ENCODE peak calls at places on chromosomes 6 and 20, in seven cellular contexts. L is tibial nerve, E is prostate gland, P is stomach, N is A549, D is HepG2, Y is uterus. W is an unnamed sample.

GRCh38 chr6:11397622-11398450 is 139.7 kb upstream of the TMEM170B start:
- DNase-seq in E (no peak), D (no peak), Y (no peak), N (no peak), P (no peak), L (no peak), W (no peak)

GRCh38 chr20:11496382-11496781 is 421.3 kb upstream of the BTBD3 start:
- DNase-seq in E (no peak), N (no peak), L (no peak), Y (no peak), P (no peak), D (no peak), W (no peak)

GRCh38 chr6:111989743-111990142 is 64.2 kb upstream of the CCN6 start:
- DNase-seq in D (no peak), E (no peak), N (no peak), L (no peak), P (no peak), Y (no peak), W (no peak)

GRCh38 chr6:163955752-163956151 is 541.2 kb downstream of the QKI start:
- DNase-seq in E (no peak), L (no peak), N (no peak), P (no peak), D (no peak), Y (no peak), W (no peak)

GRCh38 chr20:46715292-46715756 is 5.9 kb downstream of the SLC2A10 start:
- DNase-seq in Y (peak; percentile 57), N (peak; percentile 46), P (peak; percentile 41), D (no peak), E (peak; percentile 87), L (peak; percentile 58), W (no peak)

GRCh38 chr6:37634238-37634826 is 63.4 kb downstream of the MDGA1 start:
- DNase-seq in Y (no peak), E (no peak), D (no peak), N (no peak), L (no peak), P (no peak), W (no peak)

GRCh38 chr6:13395272-13396237 is 67.2 kb upstream of the TBC1D7 start:
- DNase-seq in Y (peak; percentile 71), N (no peak), E (peak; percentile 74), L (peak; percentile 47), P (peak; percentile 92), D (peak; percentile 59), W (peak; percentile 78)

GRCh38 chr20:61560361-61560853 is 308.3 kb downstream of the CDH4 start:
- DNase-seq in E (no peak), N (no peak), Y (no peak), P (no peak), L (no peak), D (no peak), W (no peak)

GRCh38 chr6:139402935-139403386 is 28.5 kb upstream of the CITED2 start:
- DNase-seq in L (no peak), N (no peak), Y (peak; percentile 23), E (no peak), P (no peak), D (no peak), W (peak; percentile 57)

GRCh38 chr6:105397987-105398386 is 4.9 kb downstream of the PREP start:
- DNase-seq in P (no peak), E (no peak), N (no peak), D (peak; percentile 63), L (no peak), Y (no peak), W (no peak)

GRCh38 chr6:56851541-56852248 is 103.2 kb upstream of the BEND6 start:
- DNase-seq in Y (peak; percentile 57), P (peak; percentile 32), L (no peak), N (peak; percentile 46), E (peak; percentile 18), D (peak; percentile 72), W (no peak)

GRCh38 chr20:16662462-16662861 is 67.4 kb upstream of the SNRPB2 start:
- DNase-seq in L (no peak), P (no peak), E (no peak), Y (no peak), N (no peak), D (no peak), W (no peak)

GRCh38 chr6:29964553-29964903 is 22.2 kb downstream of the HLA-A start:
- DNase-seq in D (no peak), E (no peak), Y (no peak), N (no peak), P (no peak), L (no peak), W (no peak)

GRCh38 chr6:117601811-117602150 is 530 bp downstream of the GOPC start:
- DNase-seq in N (no peak), P (no peak), D (no peak), L (no peak), E (no peak), Y (no peak), W (no peak)

GRCh38 chr20:10367425-10367920 is 66.5 kb downstream of the MKKS start:
- DNase-seq in Y (no peak), P (no peak), E (no peak), N (no peak), D (no peak), L (no peak), W (no peak)

GRCh38 chr6:157278171-157278570 is 45.1 kb downstream of the TMEM242 start:
- DNase-seq in L (no peak), D (no peak), E (no peak), Y (no peak), P (no peak), N (no peak), W (no peak)

GRCh38 chr6:83055366-83055964 is 10.2 kb downstream of the UBE3D start:
- DNase-seq in D (peak; percentile 31), E (peak; percentile 38), Y (peak; percentile 28), N (peak; percentile 44), L (no peak), P (peak; percentile 44), W (peak; percentile 28)

GRCh38 chr6:41120058-41120457 is 34.1 kb downstream of the TREML1 start:
- DNase-seq in D (no peak), P (no peak), L (no peak), Y (no peak), E (no peak), N (no peak), W (no peak)

GRCh38 chr6:6319947-6320811 is at the start of gene F13A1:
- DNase-seq in E (no peak), L (no peak), N (no peak), D (no peak), Y (no peak), P (no peak), W (no peak)

GRCh38 chr20:5447188-5447587 is 130.4 kb upstream of the PROKR2 start:
- DNase-seq in D (no peak), N (no peak), Y (no peak), E (no peak), P (no peak), L (no peak), W (no peak)

GRCh38 chr6:95574811-95575210 is 2.5 kb upstream of the MANEA start:
- DNase-seq in E (peak; percentile 10), Y (no peak), L (no peak), N (no peak), D (peak; percentile 47), P (no peak), W (no peak)

GRCh38 chr20:50870572-50871161 is 60.6 kb downstream of the ADNP start:
- DNase-seq in N (no peak), L (no peak), E (no peak), D (peak; percentile 73), P (no peak), Y (no peak), W (no peak)

GRCh38 chr6:144285798-144286502 is 815 bp downstream of the UTRN start:
- DNase-seq in L (peak; percentile 57), D (peak; percentile 24), N (peak; percentile 40), E (peak; percentile 68), Y (peak; percentile 68), P (peak; percentile 74), W (peak; percentile 89)

GRCh38 chr20:5091902-5092301 is 27.9 kb downstream of the PCNA start:
- DNase-seq in N (no peak), L (no peak), Y (no peak), P (no peak), E (no peak), D (no peak), W (no peak)

GRCh38 chr20:4887586-4887985 is 113.7 kb downstream of the SLC23A2 start:
- DNase-seq in E (no peak), D (no peak), L (no peak), Y (no peak), N (no peak), P (no peak), W (no peak)

DNA sequence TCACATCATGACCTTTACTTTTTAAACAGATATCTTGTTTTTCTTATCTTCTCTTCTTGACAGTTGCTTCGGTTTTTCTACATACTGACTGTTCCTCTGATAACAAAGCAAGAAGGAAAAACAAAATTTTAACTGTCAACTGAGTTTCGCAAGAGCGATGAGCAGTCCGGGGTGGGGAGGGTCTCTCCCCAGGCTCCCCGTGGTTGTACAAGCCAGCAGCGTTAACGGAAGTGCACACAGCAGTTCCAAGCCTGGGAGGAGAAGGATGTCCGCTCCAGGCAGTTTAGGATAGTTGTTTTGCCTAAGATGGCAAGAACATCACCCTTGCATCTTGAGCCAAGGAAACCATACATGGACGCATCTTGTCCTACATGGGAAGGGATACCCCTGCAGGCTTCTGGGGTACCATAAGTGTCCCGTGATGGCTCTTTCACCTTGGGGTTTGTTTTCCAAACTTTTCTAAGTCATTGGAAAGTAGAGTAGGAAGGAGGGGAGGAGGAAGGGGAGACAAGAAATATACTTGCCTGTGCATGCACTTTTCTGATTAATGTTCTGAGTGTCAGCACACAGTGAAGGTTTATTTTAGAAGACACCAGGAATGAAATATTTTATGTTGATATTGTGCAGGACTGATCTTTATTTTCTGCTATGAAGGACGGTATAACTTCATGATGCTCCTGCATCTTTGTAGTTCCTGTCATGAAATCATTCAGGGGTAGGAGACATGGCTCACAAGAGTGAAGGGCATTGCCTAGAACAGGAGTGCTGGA is 20.8 kb downstream of the SLC24A3 start:
- DNase-seq in Y (peak; percentile 84), E (no peak), D (no peak), L (no peak), N (no peak), P (no peak), W (no peak)
- TF ChIP-seq POLR2A in Y (peak; percentile 55), E (no peak), D (no peak), L (no peak), N (no peak), P (no peak), W (no peak)

GRCh38 chr6:124028117-124028516 is 224.5 kb downstream of the NKAIN2 start:
- DNase-seq in P (no peak), D (no peak), Y (no peak), L (no peak), E (no peak), N (no peak), W (no peak)
- TF ChIP-seq POLR2A in P (no peak), D (no peak), Y (no peak), L (no peak), E (no peak), N (no peak), W (no peak)

DNA sequence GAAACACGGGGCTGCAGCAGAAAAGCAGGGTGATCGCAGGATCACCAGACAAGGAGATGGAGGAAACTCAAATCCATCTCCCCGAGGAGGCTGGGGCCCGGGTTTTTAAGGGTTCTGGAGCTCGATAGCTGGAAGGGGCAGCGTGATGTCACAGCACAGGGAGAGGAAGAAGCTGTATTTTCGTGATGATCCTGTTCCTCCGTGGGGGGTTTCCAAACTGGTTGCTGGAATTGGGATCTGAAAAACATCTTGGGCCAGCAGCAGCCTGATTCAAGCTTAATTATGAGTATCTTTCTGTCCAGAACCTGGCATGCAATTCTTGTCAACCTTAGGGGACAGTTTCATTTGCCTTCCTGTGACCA is 4.1 kb downstream of the CST7 start:
- DNase-seq in E (no peak), P (no peak), L (no peak), D (no peak), Y (no peak), N (no peak), W (no peak)
- TF ChIP-seq POLR2A in E (no peak), P (no peak), L (no peak), D (no peak), Y (no peak), N (no peak), W (no peak)

GRCh38 chr20:62670998-62671397 is 28.7 kb downstream of the SLCO4A1 start:
- DNase-seq in N (no peak), D (no peak), Y (no peak), P (no peak), L (no peak), E (no peak), W (no peak)
- TF ChIP-seq POLR2A in N (no peak), D (no peak), Y (no peak), P (no peak), L (no peak), E (no peak), W (no peak)